ENCODE peak calls at places on chromosomes 12 and 14, in five cellular contexts. One of them, this sample, is unnamed.
A peak's percentile ranks its signal among the peaks of the same experiment; 100 is the strongest.

GRCh38 chr14:95361373-95362179 is 41.9 kb upstream of the CLMN start:
- DNase-seq in pons: no peak
- DNase-seq in globus pallidus: peak; percentile 38
- DNase-seq in fibroblast of the aortic adventitia: peak; percentile 20
- DNase-seq in astrocyte: no peak
- DNase-seq in this sample: no peak

GRCh38 chr14:69043007-69043444 is 63.9 kb upstream of the ACTN1 start:
- DNase-seq in fibroblast of the aortic adventitia: no peak
- DNase-seq in globus pallidus: peak; percentile 33
- DNase-seq in astrocyte: no peak
- DNase-seq in pons: peak; percentile 69
- DNase-seq in this sample: no peak

GRCh38 chr14:39731912-39732311 is 299.7 kb upstream of the FBXO33 start:
- DNase-seq in fibroblast of the aortic adventitia: no peak
- DNase-seq in globus pallidus: no peak
- DNase-seq in astrocyte: no peak
- DNase-seq in pons: no peak
- DNase-seq in this sample: no peak

GRCh38 chr12:9509464-9510166 is 98.1 kb downstream of the KLRB1 start:
- DNase-seq in fibroblast of the aortic adventitia: peak; percentile 56
- DNase-seq in pons: no peak
- DNase-seq in globus pallidus: no peak
- DNase-seq in astrocyte: no peak
- DNase-seq in this sample: no peak

GRCh38 chr12:93825926-93826599 is 148.9 kb downstream of the CRADD start:
- DNase-seq in astrocyte: peak; percentile 61
- DNase-seq in fibroblast of the aortic adventitia: peak; percentile 96
- DNase-seq in globus pallidus: peak; percentile 23
- DNase-seq in pons: no peak
- DNase-seq in this sample: no peak

GRCh38 chr12:48198619-48198973 is 4.5 kb downstream of the OR10AD1 start:
- DNase-seq in astrocyte: no peak
- DNase-seq in pons: no peak
- DNase-seq in fibroblast of the aortic adventitia: no peak
- DNase-seq in globus pallidus: no peak
- DNase-seq in this sample: no peak

GRCh38 chr14:77133718-77134338 is 7.8 kb downstream of the ZDHHC22 start:
- DNase-seq in pons: no peak
- DNase-seq in astrocyte: peak; percentile 41
- DNase-seq in fibroblast of the aortic adventitia: peak; percentile 62
- DNase-seq in globus pallidus: no peak
- DNase-seq in this sample: no peak

GRCh38 chr12:59088673-59089072 is 168.4 kb upstream of the LRIG3 start:
- DNase-seq in astrocyte: peak; percentile 75
- DNase-seq in globus pallidus: no peak
- DNase-seq in fibroblast of the aortic adventitia: peak; percentile 67
- DNase-seq in pons: no peak
- DNase-seq in this sample: no peak

GRCh38 chr12:61490732-61491498 is 769.3 kb upstream of the USP15 start:
- DNase-seq in globus pallidus: no peak
- DNase-seq in fibroblast of the aortic adventitia: no peak
- DNase-seq in astrocyte: no peak
- DNase-seq in pons: no peak
- DNase-seq in this sample: no peak

GRCh38 chr12:73301530-73301929 is 1029.4 kb downstream of the TRHDE start:
- DNase-seq in pons: no peak
- DNase-seq in astrocyte: no peak
- DNase-seq in globus pallidus: no peak
- DNase-seq in fibroblast of the aortic adventitia: no peak
- DNase-seq in this sample: no peak

GRCh38 chr12:80979251-80979650 is 41.5 kb upstream of the LIN7A start:
- DNase-seq in globus pallidus: no peak
- DNase-seq in astrocyte: no peak
- DNase-seq in fibroblast of the aortic adventitia: no peak
- DNase-seq in pons: no peak
- DNase-seq in this sample: no peak

GRCh38 chr12:51368640-51369517 is 22.3 kb downstream of the GALNT6 start:
- DNase-seq in globus pallidus: no peak
- DNase-seq in astrocyte: peak; percentile 84
- DNase-seq in fibroblast of the aortic adventitia: no peak
- DNase-seq in pons: peak; percentile 58
- DNase-seq in this sample: no peak